ENCODE peak calls at places on chromosomes 13 and 19, in seven cellular contexts. Q, Z, K, I, M, P and R are unnamed samples.

GRCh38 chr19:42396248-42396541 is 6.1 kb upstream of the CNFN start:
- DNase-seq in Q (no peak), Z (no peak), K (no peak), I (no peak), M (no peak), P (no peak), R (no peak)

GRCh38 chr13:45055902-45056648 is 64.2 kb upstream of the GTF2F2 start:
- DNase-seq in Q (no peak), Z (no peak), K (no peak), I (peak), M (no peak), P (peak), R (no peak)

GRCh38 chr19:55907286-55907685 is 24.9 kb downstream of the NLRP13 start:
- DNase-seq in Q (no peak), Z (no peak), K (no peak), I (no peak), M (no peak), P (no peak), R (no peak)

GRCh38 chr19:18023596-18024212 is 15.7 kb downstream of the ARRDC2 start:
- DNase-seq in Q (peak), Z (peak), K (peak), I (peak), M (no peak), P (no peak), R (no peak)

GRCh38 chr13:75478659-75479058 is 3.3 kb downstream of the TBC1D4 start:
- DNase-seq in Q (no peak), Z (no peak), K (no peak), I (no peak), M (no peak), P (no peak), R (no peak)

GRCh38 chr13:48126944-48127814 is 32.3 kb upstream of the MED4 start:
- DNase-seq in Q (peak), Z (peak), K (peak), I (peak), M (no peak), P (peak), R (peak)

GRCh38 chr19:50994129-50994528 is 7.3 kb downstream of the KLK8 start:
- DNase-seq in Q (no peak), Z (no peak), K (no peak), I (no peak), M (no peak), P (no peak), R (no peak)

GRCh38 chr13:87680298-87680697 is 9.1 kb downstream of the SLITRK5 start:
- DNase-seq in Q (no peak), Z (no peak), K (no peak), I (no peak), M (no peak), P (peak), R (no peak)

GRCh38 chr19:17718988-17719711 is at the start of gene MAP1S:
- DNase-seq in Q (no peak), Z (peak), K (peak), I (peak), M (peak), P (peak), R (peak)

GRCh38 chr19:1646931-1647663 is 5.3 kb downstream of the TCF3 start:
- DNase-seq in Q (no peak), Z (no peak), K (no peak), I (no peak), M (no peak), P (no peak), R (no peak)

GRCh38 chr13:50075619-50076097 is 60.4 kb downstream of the KCNRG start:
- DNase-seq in Q (no peak), Z (no peak), K (no peak), I (no peak), M (no peak), P (peak), R (no peak)

GRCh38 chr19:50669319-50670101 is 20.3 kb downstream of the C19orf81 start:
- DNase-seq in Q (no peak), Z (no peak), K (peak), I (peak), M (peak), P (peak), R (peak)

GRCh38 chr19:48330012-48330681 is 4.8 kb downstream of the EMP3 start:
- DNase-seq in Q (peak), Z (peak), K (peak), I (peak), M (peak), P (no peak), R (peak)

GRCh38 chr19:14022469-14022868 is 5.5 kb upstream of the RLN3 start:
- DNase-seq in Q (no peak), Z (no peak), K (no peak), I (no peak), M (no peak), P (no peak), R (no peak)